ENCODE peak calls at places on chromosome 18, in four cellular contexts. Y is KG1, X is CMK, L is sigmoid colon. Q is an unnamed sample.

GRCh38 chr18:29457316-29457715 is 1280.4 kb upstream of the CDH2 start:
- DNase-seq in X (no peak), L (no peak), Y (no peak), Q (no peak)

GRCh38 chr18:3912705-3913104 is 462.7 kb downstream of the TGIF1 start:
- DNase-seq in L (no peak), X (no peak), Y (no peak), Q (no peak)

GRCh38 chr18:58529714-58530354 is 99.1 kb downstream of the ALPK2 start:
- DNase-seq in Y (no peak), L (no peak), X (peak; percentile 4), Q (peak; percentile 66)

GRCh38 chr18:44696892-44697291 is 16.2 kb downstream of the SETBP1 start:
- DNase-seq in X (no peak), Y (no peak), L (no peak), Q (peak; percentile 17)

GRCh38 chr18:875912-876311 is 28.8 kb upstream of the ADCYAP1 start:
- DNase-seq in L (no peak), Y (no peak), X (no peak), Q (no peak)

GRCh38 chr18:62952807-62953206 is 237.5 kb downstream of the PHLPP1 start:
- DNase-seq in L (no peak), X (no peak), Y (no peak), Q (no peak)

GRCh38 chr18:58315739-58316215 is 271.8 kb downstream of the NEDD4L start:
- DNase-seq in L (no peak), X (no peak), Y (no peak), Q (no peak)

GRCh38 chr18:48902023-48902855 is 48.5 kb downstream of the SMAD7 start:
- DNase-seq in L (peak; percentile 93), Y (peak; percentile 29), X (no peak), Q (no peak)

GRCh38 chr18:25464211-25464610 is 112.2 kb upstream of the ZNF521 start:
- DNase-seq in X (no peak), Y (no peak), L (no peak), Q (no peak)

Q was measured in Caco-2.